ENCODE peak calls at places on chromosomes 7 and 10, in six cellular contexts. U is psoas muscle, O is sigmoid colon, Q is GM23338, G is heart left ventricle, D is WERI-Rb-1. A is an unnamed sample. For H3K27me3, the result is how much of the 10 kb centered on the place peaks cover.

GRCh38 chr7:66140924-66141323 is 26.3 kb downstream of the CRCP start:
- DNase-seq in U (peak), O (peak), Q (peak), G (peak), D (peak), A (peak)

GRCh38 chr7:123714296-123715080 is 34.3 kb downstream of the WASL start:
- DNase-seq in U (no peak), O (no peak), Q (no peak), G (no peak), D (no peak), A (no peak)

GRCh38 chr7:17941171-17941490 is 837 bp upstream of the SNX13 start:
- DNase-seq in U (no peak), O (no peak), Q (peak), G (no peak), D (no peak), A (no peak)

GRCh38 chr7:111312966-111313365 is 222.0 kb downstream of the LRRN3 start:
- DNase-seq in U (no peak), O (no peak), Q (peak), G (no peak), D (no peak), A (no peak)

GRCh38 chr7:18974803-18975202 is 142.6 kb downstream of the TWIST1 start:
- DNase-seq in U (no peak), O (no peak), Q (no peak), G (no peak), D (no peak), A (no peak)

GRCh38 chr10:49620841-49621378 is 7.1 kb downstream of the CHAT start:
- DNase-seq in U (no peak), O (peak), Q (no peak), G (no peak), D (peak), A (peak)

GRCh38 chr10:1733720-1734119 is 3.6 kb downstream of the ADARB2 start:
- DNase-seq in U (no peak), O (no peak), Q (no peak), G (no peak), D (no peak), A (no peak)

GRCh38 chr10:14910953-14911352 is 32.3 kb downstream of the SUV39H2 start:
- DNase-seq in U (no peak), O (no peak), Q (no peak), G (no peak), D (no peak), A (no peak)

GRCh38 chr7:86600506-86601290 is 43.0 kb upstream of the GRM3 start:
- DNase-seq in U (no peak), O (no peak), Q (peak), G (no peak), D (no peak), A (peak)

GRCh38 chr10:125204400-125204799 is 44.0 kb upstream of the CTBP2 start:
- DNase-seq in U (no peak), O (no peak), Q (no peak), G (no peak), D (no peak), A (no peak)

GRCh38 chr7:11213246-11213645 is 239.6 kb downstream of the PHF14 start:
- DNase-seq in U (no peak), O (no peak), Q (no peak), G (no peak), D (no peak), A (no peak)

GRCh38 chr10:54469587-54470323 is 331.3 kb downstream of the PCDH15 start:
- DNase-seq in U (no peak), O (no peak), Q (no peak), G (no peak), D (no peak), A (no peak)

GRCh38 chr10:62025901-62026879 is 124.7 kb downstream of the ARID5B start:
- DNase-seq in U (no peak), O (no peak), Q (no peak), G (no peak), D (no peak), A (no peak)

GRCh38 chr7:70406419-70407189 is 725.3 kb upstream of the GALNT17 start:
- DNase-seq in U (no peak), O (no peak), Q (no peak), G (no peak), D (no peak), A (no peak)

GRCh38 chr10:30687698-30688213 is 58.2 kb upstream of the LYZL2 start:
- DNase-seq in U (peak), O (peak), Q (peak), G (peak), D (peak), A (peak)

GRCh38 chr7:51015581-51015980 is 232.9 kb upstream of the GRB10 start:
- DNase-seq in U (no peak), O (no peak), Q (no peak), G (no peak), D (no peak), A (no peak)

GRCh38 chr10:96370575-96371157 is 11.9 kb upstream of the OPALIN start:
- DNase-seq in U (no peak), O (no peak), Q (peak), G (no peak), D (peak), A (peak)

GRCh38 chr7:137818036-137818435 is 28.7 kb downstream of the DGKI start:
- DNase-seq in U (no peak), O (no peak), Q (no peak), G (no peak), D (no peak), A (no peak)

GRCh38 chr10:86449926-86450558 is 71.5 kb downstream of the WAPL start:
- DNase-seq in U (no peak), O (no peak), Q (no peak), G (no peak), D (no peak), A (no peak)
- TF ChIP-seq CTCF in U (no peak), O (no peak), Q (no peak), G (no peak), D (no peak), A (no peak)

DNA sequence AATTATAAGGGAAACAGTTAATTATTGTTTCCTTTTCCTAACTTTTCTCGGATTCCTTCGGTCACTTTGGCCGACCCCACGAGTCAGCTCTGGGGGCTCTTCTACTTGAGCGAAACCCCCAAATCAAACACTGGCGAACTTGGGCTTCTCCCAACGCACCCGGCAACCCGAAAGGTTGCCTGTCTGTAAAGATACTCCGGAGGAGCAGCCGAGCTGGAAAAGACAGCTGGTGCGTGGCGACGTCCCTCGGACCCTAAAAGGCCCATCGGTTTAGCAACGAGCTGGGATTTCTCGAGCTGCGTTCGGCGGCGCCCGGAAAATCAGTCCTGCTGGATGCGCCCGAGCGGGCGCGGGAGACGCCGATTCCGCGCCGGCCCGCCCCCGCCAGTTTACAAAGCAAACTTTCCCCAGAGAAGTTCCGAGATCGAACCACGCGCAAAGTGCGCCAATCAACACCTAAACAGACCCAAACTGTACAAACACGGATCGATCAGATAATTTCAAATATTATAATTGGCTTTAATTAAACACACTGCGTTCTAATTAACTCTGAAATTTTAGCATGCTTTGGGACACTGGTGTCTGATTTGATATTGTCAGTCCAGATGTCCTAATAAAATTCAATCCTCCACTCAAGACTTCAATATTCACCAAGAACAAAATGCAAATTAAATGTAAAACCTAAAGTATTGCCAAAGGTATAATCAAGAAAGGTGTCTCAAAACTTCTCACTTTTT is 5.6 kb upstream of the EBF3 start:
- DNase-seq in U (no peak), O (peak), Q (no peak), G (no peak), D (no peak), A (no peak)
- H3K27me3 ChIP-seq in U (under half), O (half or more), Q (half or more), G (under half), D (half or more), A (half or more)

DNA sequence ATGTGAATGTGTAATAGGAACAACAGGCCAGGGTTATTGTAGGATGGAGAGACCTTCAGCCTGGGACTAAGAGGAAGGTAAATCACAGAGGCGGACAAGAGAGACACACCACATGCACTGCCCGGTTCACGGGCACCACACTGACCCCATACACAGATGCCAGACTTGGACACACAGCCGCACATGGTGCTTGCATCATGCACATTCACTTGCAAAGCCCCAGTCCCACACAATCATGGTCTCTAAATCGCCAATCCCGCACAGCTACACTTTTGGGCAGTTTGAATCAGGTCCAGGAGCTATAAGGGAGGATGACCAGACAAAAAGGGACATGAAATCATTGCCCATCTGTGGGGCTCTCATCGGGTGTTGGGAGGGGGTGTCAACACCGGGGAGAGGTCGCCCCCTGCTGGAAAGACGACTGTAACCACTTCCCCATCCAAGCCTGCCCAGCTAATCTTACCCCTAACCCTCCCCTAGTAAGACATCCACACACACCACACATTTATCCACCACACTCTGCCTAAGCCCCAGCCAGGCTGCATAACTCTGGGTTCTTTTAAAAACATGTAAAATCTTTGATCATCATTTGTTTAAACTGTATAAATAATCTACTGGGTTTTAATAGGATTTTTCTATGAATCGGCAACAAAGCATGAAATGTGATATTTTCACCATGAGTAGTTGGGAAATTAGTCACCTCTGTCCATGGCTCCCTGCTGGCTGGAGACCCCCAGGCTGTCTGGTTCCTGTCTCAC is 40.5 kb upstream of the SLF2 start:
- DNase-seq in U (no peak), O (no peak), Q (peak), G (no peak), D (peak), A (no peak)
- TF ChIP-seq CTCF in U (peak), O (no peak), Q (peak), G (peak), D (peak), A (peak)

GRCh38 chr10:101770331-101771215 is 5.3 kb downstream of the FGF8 start:
- DNase-seq in U (no peak), O (peak), Q (no peak), G (no peak), D (no peak), A (no peak)

GRCh38 chr10:101771380-101771779 is 4.5 kb downstream of the FGF8 start:
- DNase-seq in U (no peak), O (peak), Q (no peak), G (no peak), D (no peak), A (no peak)

GRCh38 chr10:101772895-101773761 is 2.8 kb downstream of the FGF8 start:
- DNase-seq in U (no peak), O (peak), Q (peak), G (no peak), D (no peak), A (no peak)

GRCh38 chr10:101773923-101774588 is 1.9 kb downstream of the FGF8 start:
- DNase-seq in U (no peak), O (peak), Q (peak), G (no peak), D (no peak), A (no peak)

GRCh38 chr10:101772017-101772894 is 3.7 kb downstream of the FGF8 start:
- DNase-seq in U (no peak), O (peak), Q (no peak), G (no peak), D (peak), A (no peak)
- H3K27me3 ChIP-seq in U (under half), O (half or more), Q (half or more), G (under half), D (under half), A (under half)

DNA sequence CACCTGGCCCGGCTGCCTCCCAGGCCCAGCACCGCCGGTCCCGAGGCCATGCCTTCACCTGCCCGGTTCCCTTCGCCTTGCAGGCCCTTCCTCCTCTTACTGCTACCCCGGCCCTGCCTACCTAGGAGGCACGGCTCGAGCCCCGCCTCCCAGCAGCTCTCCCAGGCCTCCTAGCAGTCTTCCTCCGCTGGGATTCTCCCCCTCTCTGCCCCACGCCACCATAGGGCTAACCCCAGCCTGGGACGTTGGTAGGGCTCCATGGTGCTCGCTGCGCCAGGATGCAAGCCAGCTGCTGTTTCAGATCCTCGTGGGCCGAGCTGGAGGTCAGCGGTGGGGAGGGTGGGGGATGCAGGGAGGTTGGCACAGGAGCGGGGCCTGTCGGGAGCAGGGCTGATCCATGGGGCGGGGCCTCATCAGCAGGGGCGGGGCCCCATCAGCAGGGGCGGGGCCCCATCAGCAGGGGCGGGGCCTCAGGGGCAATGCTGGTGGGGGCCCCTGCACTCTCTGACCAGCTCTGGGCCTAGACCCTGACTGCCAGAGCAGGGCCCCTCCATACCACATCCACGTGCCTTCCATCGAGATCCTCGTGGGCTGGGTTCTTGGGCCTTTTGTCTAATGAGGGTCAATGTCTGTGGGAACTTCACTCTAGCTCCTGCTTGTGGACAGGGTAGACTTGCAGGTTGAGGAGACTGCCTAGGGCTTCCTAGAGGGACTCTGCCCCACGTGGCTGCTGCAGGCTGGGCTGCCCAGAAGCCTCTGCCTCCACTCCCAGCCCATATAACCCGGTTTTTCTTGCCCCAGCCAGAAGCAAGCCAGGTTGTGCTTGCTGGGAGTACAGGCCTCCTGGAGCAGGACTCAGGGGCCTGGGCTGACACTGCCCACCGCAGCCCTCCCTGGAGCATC is 63.1 kb downstream of the RASGEF1A start:
- DNase-seq in U (peak), O (peak), Q (peak), G (peak), D (peak), A (peak)
- TF ChIP-seq CTCF in U (no peak), O (no peak), Q (peak), G (no peak), D (no peak), A (no peak)

DNA sequence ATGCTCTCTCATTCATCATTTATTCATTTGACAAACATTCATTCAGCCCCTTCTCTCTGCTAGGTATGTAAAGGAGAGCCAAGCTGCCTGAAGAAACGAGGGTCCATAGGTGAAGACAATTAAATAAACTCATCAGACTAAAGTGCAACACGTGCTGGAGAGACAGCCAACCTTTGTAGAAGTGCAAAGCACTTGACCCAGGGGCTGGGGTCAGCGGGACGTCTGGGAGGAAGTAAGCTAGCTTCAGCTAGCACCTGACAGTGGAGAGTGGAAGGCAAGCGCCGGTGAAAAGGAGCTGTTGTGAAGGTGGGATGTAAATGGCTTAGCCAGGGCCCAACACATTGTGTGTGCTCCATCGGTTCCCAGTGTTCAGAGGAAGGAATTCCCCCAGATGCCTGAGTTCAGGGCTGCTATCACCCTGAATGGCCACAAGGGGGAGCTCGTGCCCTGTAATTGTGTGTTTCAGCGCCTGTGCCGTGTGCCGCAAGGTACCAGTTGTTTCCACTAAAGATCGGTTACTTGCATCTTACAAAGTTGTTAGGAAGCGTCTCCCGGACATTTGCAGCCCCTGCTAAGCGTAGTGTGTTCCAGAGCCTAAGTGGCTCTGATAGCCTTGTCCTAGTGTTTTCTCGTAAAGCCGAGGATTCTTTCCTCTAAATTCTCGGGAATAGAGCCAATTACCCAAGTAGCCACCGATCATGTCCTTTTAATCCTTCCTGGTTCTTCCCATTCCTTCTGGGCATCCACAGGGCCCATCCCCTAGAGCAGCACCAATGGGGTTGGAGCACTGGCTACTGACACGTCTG is 30.6 kb downstream of the TLX1 start:
- DNase-seq in U (peak), O (peak), Q (peak), G (peak), D (peak), A (peak)
- H3K27me3 ChIP-seq in U (under half), O (under half), Q (under half), G (under half), D (under half), A (under half)

DNA sequence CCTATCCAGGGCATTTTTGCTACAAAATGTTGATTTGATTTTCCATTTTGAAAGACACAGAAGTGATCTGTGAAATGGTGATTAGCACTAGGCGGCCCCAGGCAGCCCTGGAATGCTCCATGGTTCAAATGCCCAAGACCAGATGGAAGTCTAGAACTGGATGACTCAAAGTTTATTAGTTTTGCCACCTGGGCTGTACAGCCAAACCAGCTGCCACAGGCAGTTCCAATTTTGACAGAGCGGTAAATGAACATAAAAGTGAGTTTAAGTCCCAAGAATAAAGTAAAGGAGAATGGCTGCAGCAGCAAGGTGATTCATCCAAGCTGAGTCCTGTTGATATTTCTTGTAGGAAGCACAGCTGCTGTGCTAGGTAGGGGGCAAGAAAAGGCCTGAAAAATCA is 180.5 kb downstream of the SUGCT start:
- DNase-seq in U (no peak), O (no peak), Q (no peak), G (no peak), D (no peak), A (no peak)
- TF ChIP-seq CTCF in U (no peak), O (no peak), Q (no peak), G (no peak), D (no peak), A (no peak)

DNA sequence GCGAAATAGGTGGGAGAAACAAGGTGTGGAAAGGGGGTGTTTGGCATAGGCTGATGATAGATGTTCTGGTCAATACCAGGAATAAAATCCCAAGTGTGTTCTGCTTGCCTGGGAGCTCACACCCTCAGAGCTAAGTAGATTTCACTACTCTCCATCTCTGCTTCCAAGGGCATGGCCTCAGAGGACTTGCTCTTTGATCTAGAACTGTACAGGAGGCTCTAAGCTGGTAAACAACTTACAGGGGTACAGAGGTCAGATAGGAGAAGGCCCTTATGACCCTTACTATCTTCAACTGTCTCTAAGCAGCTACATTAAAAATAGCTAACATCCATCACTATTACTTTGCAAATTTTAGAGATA is 221.5 kb upstream of the KLF14 start:
- DNase-seq in U (no peak), O (no peak), Q (no peak), G (no peak), D (no peak), A (no peak)
- H3K27me3 ChIP-seq in U (under half), O (under half), Q (under half), G (under half), D (under half), A (under half)

GRCh38 chr7:107049971-107050532 is 5.5 kb downstream of the PRKAR2B start:
- DNase-seq in U (no peak), O (no peak), Q (no peak), G (no peak), D (no peak), A (no peak)

GRCh38 chr7:107046511-107047259 is 2.2 kb downstream of the PRKAR2B start:
- DNase-seq in U (no peak), O (no peak), Q (no peak), G (no peak), D (no peak), A (no peak)

GRCh38 chr7:107049480-107049879 is 5.0 kb downstream of the PRKAR2B start:
- DNase-seq in U (no peak), O (no peak), Q (no peak), G (no peak), D (no peak), A (no peak)

GRCh38 chr7:107048783-107049418 is 4.4 kb downstream of the PRKAR2B start:
- DNase-seq in U (no peak), O (no peak), Q (no peak), G (no peak), D (no peak), A (no peak)

GRCh38 chr7:107047902-107048782 is 3.6 kb downstream of the PRKAR2B start:
- DNase-seq in U (no peak), O (no peak), Q (peak), G (no peak), D (no peak), A (no peak)
- TF ChIP-seq CTCF in U (no peak), O (no peak), Q (peak), G (no peak), D (peak), A (no peak)

A was measured in dorsolateral prefrontal cortex.